ENCODE peak calls at places on chromosomes 3 and 15, in five cellular contexts. V, U, Y, W and K are unnamed samples. For H3K36me3, the result is how much of the 10 kb centered on the place peaks cover.

GRCh38 chr3:13866406-13866965 is 13.4 kb downstream of the WNT7A start:
- DNase-seq in U (no peak), W (no peak), Y (no peak), V (no peak), K (no peak)

GRCh38 chr15:101396484-101397261 is 92.8 kb downstream of the PCSK6 start:
- DNase-seq in Y (peak), W (no peak), U (no peak), V (no peak), K (no peak)

GRCh38 chr3:105791919-105792786 is 76.7 kb downstream of the CBLB start:
- DNase-seq in V (no peak), Y (no peak), U (no peak), W (no peak), K (no peak)

GRCh38 chr15:58331903-58332675 is 99.7 kb upstream of the LIPC start:
- DNase-seq in U (peak), Y (peak), W (peak), V (peak), K (peak)

GRCh38 chr3:78647735-78648134 is 1120.1 kb downstream of the ROBO1 start:
- DNase-seq in W (no peak), V (peak), U (no peak), Y (no peak), K (no peak)

GRCh38 chr3:14464521-14464920 is 62.1 kb downstream of the SLC6A6 start:
- DNase-seq in Y (no peak), W (no peak), U (no peak), V (no peak), K (no peak)

GRCh38 chr3:196215493-196215892 is 841 bp upstream of the SLC51A start:
- DNase-seq in Y (no peak), V (no peak), U (no peak), W (no peak), K (no peak)

GRCh38 chr3:60147249-60147648 is 1097.4 kb upstream of the CFAP20DC start:
- DNase-seq in U (no peak), Y (peak), V (no peak), W (peak), K (no peak)

DNA sequence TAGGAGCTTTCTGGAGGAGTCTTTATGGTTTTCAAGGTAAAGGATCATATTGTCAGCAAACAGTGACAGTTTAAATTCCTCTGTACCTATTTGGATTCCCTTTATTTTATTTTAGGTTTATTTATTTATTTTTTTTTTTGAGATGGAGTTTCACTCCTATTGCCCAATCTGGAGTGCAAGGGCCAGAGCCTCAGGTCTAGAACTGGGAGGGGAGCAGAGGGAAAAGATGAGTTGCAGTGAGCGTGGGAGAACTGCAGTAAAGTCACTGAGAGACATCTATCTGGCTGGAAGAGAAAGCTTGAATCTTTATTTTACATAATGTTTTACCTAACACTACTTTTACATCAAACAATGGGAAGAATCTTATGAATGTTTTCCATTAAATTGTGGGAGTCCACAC is 49.5 kb upstream of the GK5 start:
- DNase-seq in W (no peak), U (no peak), V (no peak), Y (no peak), K (no peak)
- TF ChIP-seq CTCF in W (no peak), U (no peak), V (no peak), Y (no peak), K (no peak)

GRCh38 chr3:182862159-182862860 is 69.0 kb downstream of the ATP11B start:
- DNase-seq in W (no peak), V (no peak), U (no peak), Y (no peak), K (no peak)

GRCh38 chr3:182861345-182861744 is 68.0 kb downstream of the ATP11B start:
- DNase-seq in U (no peak), Y (no peak), W (no peak), V (no peak), K (no peak)
- H3K36me3 ChIP-seq in U (under half), Y (under half), W (under half), V (under half), K (half or more)

GRCh38 chr15:80706161-80706560 is 11.1 kb downstream of the ABHD17C start:
- DNase-seq in W (no peak), Y (peak), U (no peak), V (no peak), K (no peak)
- TF ChIP-seq EZH2phosphoT487 in W (no peak), Y (no peak), U (no peak), V (no peak), K (no peak)

GRCh38 chr3:186268616-186269448 is 93.2 kb downstream of the DGKG start:
- DNase-seq in U (no peak), W (peak), Y (peak), V (peak), K (no peak)
- TF ChIP-seq CTCF in U (peak), W (peak), Y (peak), V (peak), K (peak)

DNA sequence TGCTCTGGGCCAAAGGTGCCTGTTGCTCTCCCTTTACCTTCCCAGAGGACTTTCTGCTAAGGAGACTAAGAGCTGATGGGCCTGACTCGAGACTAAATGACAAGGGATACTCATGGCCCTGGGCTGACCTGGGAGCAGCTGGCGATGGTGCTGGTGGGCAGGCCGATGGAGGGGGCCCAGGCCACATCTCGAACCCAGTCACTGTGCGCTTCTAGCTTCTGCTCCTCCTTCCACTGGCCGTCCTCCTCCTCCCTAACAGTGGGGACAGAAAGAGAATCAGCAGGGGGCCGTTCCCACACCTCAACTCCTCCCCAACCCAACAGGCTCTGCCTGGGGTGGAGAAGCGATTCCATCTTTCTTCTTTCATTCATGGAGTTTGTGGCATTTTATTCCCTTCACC is 12.2 kb upstream of the GHRL start:
- DNase-seq in V (no peak), Y (no peak), W (no peak), U (no peak), K (no peak)
- H3K36me3 ChIP-seq in V (half or more), Y (half or more), W (under half), U (under half), K (half or more)

GRCh38 chr3:141442421-141442820 is 44.4 kb upstream of the RASA2 start:
- DNase-seq in Y (no peak), V (no peak), U (no peak), W (no peak), K (no peak)
- TF ChIP-seq EZH2phosphoT487 in Y (no peak), V (no peak), U (no peak), W (no peak), K (no peak)

GRCh38 chr15:100241572-100242479 is 99.9 kb downstream of the ADAMTS17 start:
- DNase-seq in Y (peak), V (peak), W (peak), U (no peak), K (no peak)
- TF ChIP-seq CTCF in Y (no peak), V (no peak), W (no peak), U (no peak), K (no peak)

DNA sequence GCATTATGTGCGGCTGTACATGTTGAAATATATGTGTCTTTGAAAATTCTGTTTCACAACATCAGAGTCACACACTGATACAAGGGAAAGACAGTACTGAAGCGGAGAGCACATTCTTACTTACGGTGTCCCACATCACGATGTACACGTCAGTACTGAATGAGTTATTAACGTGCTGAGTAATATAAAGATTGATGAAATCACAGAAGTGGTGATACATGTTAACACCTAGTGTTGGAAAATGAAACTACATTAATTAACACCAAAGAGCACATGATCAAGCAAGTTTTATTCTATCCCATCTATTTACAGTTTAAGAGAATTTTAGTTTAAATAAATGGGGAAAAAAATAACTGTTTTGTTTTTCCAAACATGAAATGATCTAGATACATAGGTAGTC is 15.6 kb downstream of the EOGT start:
- DNase-seq in V (no peak), Y (no peak), U (no peak), W (no peak), K (no peak)
- H3K36me3 ChIP-seq in V (under half), Y (under half), U (under half), W (under half), K (under half)

GRCh38 chr15:25682349-25682748 is 180.8 kb downstream of the ATP10A start:
- DNase-seq in V (no peak), W (no peak), Y (no peak), U (no peak), K (no peak)

GRCh38 chr15:25683911-25684310 is 179.2 kb downstream of the ATP10A start:
- DNase-seq in W (no peak), V (no peak), U (no peak), Y (peak), K (no peak)

GRCh38 chr15:25683415-25683814 is 179.7 kb downstream of the ATP10A start:
- DNase-seq in U (no peak), W (no peak), V (no peak), Y (no peak), K (no peak)

GRCh38 chr15:25685216-25685569 is 177.9 kb downstream of the ATP10A start:
- DNase-seq in U (no peak), V (no peak), W (no peak), Y (no peak), K (no peak)

GRCh38 chr15:25684521-25685215 is 178.5 kb downstream of the ATP10A start:
- DNase-seq in U (no peak), Y (no peak), V (peak), W (no peak), K (no peak)
- TF ChIP-seq EZH2phosphoT487 in U (no peak), Y (no peak), V (no peak), W (no peak), K (no peak)